ENCODE peak calls at places on chromosomes 12 and 14, in five cellular contexts. One of them, this sample, is unnamed.

GRCh38 chr14:98802044-98802443 is 470.0 kb downstream of the BCL11B start:
- DNase-seq in Calu3: no peak
- DNase-seq in GF-D8: no peak
- DNase-seq in LoVo: no peak
- DNase-seq in psoas muscle: no peak
- DNase-seq in this sample: no peak

GRCh38 chr12:38025916-38026315 is 290.7 kb upstream of the ALG10B start:
- DNase-seq in LoVo: no peak
- DNase-seq in psoas muscle: no peak
- DNase-seq in GF-D8: no peak
- DNase-seq in Calu3: no peak
- DNase-seq in this sample: no peak

GRCh38 chr14:91419044-91419397 is 1.4 kb upstream of the CCDC88C start:
- DNase-seq in LoVo: no peak
- DNase-seq in Calu3: no peak
- DNase-seq in GF-D8: no peak
- DNase-seq in psoas muscle: no peak
- DNase-seq in this sample: no peak

GRCh38 chr12:104524026-104524425 is 67.3 kb downstream of the CHST11 start:
- DNase-seq in GF-D8: no peak
- DNase-seq in psoas muscle: no peak
- DNase-seq in LoVo: no peak
- DNase-seq in Calu3: no peak
- DNase-seq in this sample: no peak

GRCh38 chr14:31261523-31261858 is 53.9 kb upstream of the HECTD1 start:
- DNase-seq in LoVo: no peak
- DNase-seq in Calu3: no peak
- DNase-seq in GF-D8: no peak
- DNase-seq in psoas muscle: no peak
- DNase-seq in this sample: no peak

GRCh38 chr14:102442241-102443211 is 67.0 kb downstream of the ANKRD9 start:
- DNase-seq in GF-D8: no peak
- DNase-seq in LoVo: no peak
- DNase-seq in Calu3: no peak
- DNase-seq in psoas muscle: peak
- DNase-seq in this sample: no peak

GRCh38 chr12:32918890-32919791 is 22.6 kb upstream of the PKP2 start:
- DNase-seq in GF-D8: no peak
- DNase-seq in Calu3: no peak
- DNase-seq in psoas muscle: no peak
- DNase-seq in LoVo: peak
- DNase-seq in this sample: no peak

GRCh38 chr12:132557969-132558856 is 52.2 kb downstream of the LRCOL1 start:
- DNase-seq in GF-D8: peak
- DNase-seq in psoas muscle: no peak
- DNase-seq in LoVo: no peak
- DNase-seq in Calu3: no peak
- DNase-seq in this sample: no peak

GRCh38 chr14:104984056-104984894 is 1.3 kb upstream of the CLBA1 start:
- DNase-seq in psoas muscle: peak
- DNase-seq in LoVo: no peak
- DNase-seq in GF-D8: no peak
- DNase-seq in Calu3: no peak
- DNase-seq in this sample: no peak

This sample was measured in HCT116.